ENCODE peak calls at places on chromosomes 11 and 22, in five cellular contexts. U, E, L, Z and T are unnamed samples.

GRCh38 chr11:102546427-102546826 is 15.9 kb upstream of the MMP7 start:
- DNase-seq in L (no peak), Z (peak), U (no peak), E (no peak), T (no peak)

GRCh38 chr11:103354656-103355055 is 245.4 kb downstream of the DYNC2H1 start:
- DNase-seq in E (no peak), L (no peak), U (no peak), Z (no peak), T (no peak)

GRCh38 chr11:4606231-4607015 is 1.6 kb downstream of the TRIM68 start:
- DNase-seq in E (peak), U (no peak), Z (peak), L (peak), T (no peak)

GRCh38 chr22:18156878-18157713 is 7.1 kb downstream of the USP18 start:
- DNase-seq in L (peak), U (peak), E (peak), Z (peak), T (peak)

GRCh38 chr22:23001463-23001862 is 68.9 kb upstream of the GNAZ start:
- DNase-seq in L (no peak), Z (no peak), U (no peak), E (no peak), T (no peak)

GRCh38 chr22:42962295-42963230 is 52.4 kb downstream of the PACSIN2 start:
- DNase-seq in U (no peak), L (no peak), Z (no peak), E (peak), T (no peak)

GRCh38 chr22:35335936-35336781 is 36.5 kb downstream of the TOM1 start:
- DNase-seq in Z (no peak), U (no peak), E (no peak), L (no peak), T (no peak)

GRCh38 chr22:37546436-37547248 is 13.6 kb upstream of the CDC42EP1 start:
- DNase-seq in Z (no peak), L (peak), U (no peak), E (peak), T (no peak)

GRCh38 chr11:46671958-46672315 is 28.5 kb downstream of the ARHGAP1 start:
- DNase-seq in E (no peak), Z (no peak), U (no peak), L (no peak), T (no peak)

GRCh38 chr22:29217827-29218757 is 12.4 kb downstream of the EMID1 start:
- DNase-seq in E (no peak), L (no peak), Z (no peak), U (no peak), T (no peak)

GRCh38 chr22:29314537-29315285 is 786 bp downstream of the RASL10A start:
- DNase-seq in U (no peak), L (no peak), E (peak), Z (no peak), T (no peak)

GRCh38 chr11:10092426-10092825 is 201.6 kb downstream of the SBF2 start:
- DNase-seq in Z (no peak), E (no peak), L (no peak), U (no peak), T (no peak)

GRCh38 chr22:49659281-49659923 is 168.3 kb downstream of the BRD1 start:
- DNase-seq in E (no peak), Z (no peak), U (no peak), L (no peak), T (no peak)

GRCh38 chr11:17490938-17491337 is 14.3 kb upstream of the ABCC8 start:
- DNase-seq in E (no peak), L (no peak), Z (no peak), U (no peak), T (no peak)

GRCh38 chr22:24810043-24810749 is 4.2 kb downstream of the SGSM1 start:
- DNase-seq in E (peak), U (no peak), L (no peak), Z (peak), T (no peak)

GRCh38 chr11:23314162-23314561 is 453.9 kb upstream of the CCDC179 start:
- DNase-seq in L (no peak), E (no peak), Z (no peak), U (no peak), T (no peak)

GRCh38 chr11:60498399-60498798 is 5.8 kb downstream of the MS4A12 start:
- DNase-seq in L (no peak), U (no peak), E (no peak), Z (no peak), T (no peak)